ENCODE peak calls at places on chromosomes 3 and 15, in five cellular contexts. G is HCT116, Z is H9, A is thoracic aorta, X is colonic mucosa. D is an unnamed sample. For H3K4me1, the result is how much of the 10 kb centered on the place peaks cover.

GRCh38 chr15:56653082-56653481 is 80.2 kb downstream of the ZNF280D start:
- DNase-seq in G (no peak), Z (no peak), A (no peak), X (no peak), D (no peak)

GRCh38 chr3:105365536-105366301 is 990 bp upstream of the ALCAM start:
- DNase-seq in G (no peak), Z (peak), A (no peak), X (peak), D (peak)

GRCh38 chr3:192685801-192686200 is 41.5 kb downstream of the FGF12 start:
- DNase-seq in G (no peak), Z (no peak), A (no peak), X (no peak), D (peak)

GRCh38 chr15:20671665-20672064 is 130.1 kb upstream of the GOLGA6L6 start:
- DNase-seq in G (no peak), Z (no peak), A (no peak), X (no peak), D (no peak)

GRCh38 chr15:84112025-84112424 is 123.5 kb upstream of the GOLGA6L4 start:
- DNase-seq in G (no peak), Z (no peak), A (no peak), X (no peak), D (no peak)

GRCh38 chr3:171806200-171807128 is 3.8 kb downstream of the PLD1 start:
- DNase-seq in G (no peak), Z (no peak), A (no peak), X (no peak), D (no peak)

GRCh38 chr15:85421116-85421925 is 40.9 kb downstream of the AKAP13 start:
- DNase-seq in G (no peak), Z (no peak), A (no peak), X (no peak), D (no peak)

GRCh38 chr3:27723803-27724458 is 1.8 kb upstream of the EOMES start:
- DNase-seq in G (no peak), Z (no peak), A (no peak), X (no peak), D (no peak)

GRCh38 chr3:28320981-28321380 is 27.5 kb upstream of the ZCWPW2 start:
- DNase-seq in G (no peak), Z (no peak), A (no peak), X (no peak), D (no peak)

GRCh38 chr15:101617390-101617965 is 34.7 kb downstream of the TM2D3 start:
- DNase-seq in G (no peak), Z (no peak), A (no peak), X (no peak), D (no peak)

GRCh38 chr15:25905140-25905539 is 42.0 kb upstream of the ATP10A start:
- DNase-seq in G (no peak), Z (no peak), A (no peak), X (no peak), D (no peak)

GRCh38 chr3:60386311-60386710 is 864.9 kb downstream of the FHIT start:
- DNase-seq in G (no peak), Z (no peak), A (no peak), X (no peak), D (no peak)

GRCh38 chr15:83053151-83053550 is 13.9 kb downstream of the BTBD1 start:
- DNase-seq in G (no peak), Z (no peak), A (no peak), X (no peak), D (no peak)

GRCh38 chr15:44215594-44215993 is 20.5 kb upstream of the FRMD5 start:
- DNase-seq in G (peak), Z (no peak), A (no peak), X (no peak), D (no peak)

GRCh38 chr3:149015383-149015782 is 24.0 kb downstream of the GYG1 start:
- DNase-seq in G (no peak), Z (no peak), A (no peak), X (no peak), D (no peak)

GRCh38 chr3:100602506-100603444 is 6.6 kb upstream of the ADGRG7 start:
- DNase-seq in G (peak), Z (peak), A (no peak), X (no peak), D (no peak)

GRCh38 chr3:195142519-195142918 is 128.4 kb downstream of the XXYLT1 start:
- DNase-seq in G (no peak), Z (no peak), A (no peak), X (no peak), D (no peak)

GRCh38 chr15:43293402-43293801 is 26.7 kb upstream of the TGM5 start:
- DNase-seq in G (no peak), Z (peak), A (no peak), X (no peak), D (peak)

GRCh38 chr3:120093923-120094775 is at the start of gene GSK3B:
- DNase-seq in G (peak), Z (peak), A (no peak), X (peak), D (peak)

GRCh38 chr15:100687532-100688215 is 85.3 kb downstream of the ASB7 start:
- DNase-seq in G (no peak), Z (peak), A (no peak), X (no peak), D (no peak)

GRCh38 chr3:33840179-33840578 is 41.7 kb downstream of the PDCD6IP start:
- DNase-seq in G (no peak), Z (no peak), A (no peak), X (peak), D (no peak)

GRCh38 chr15:69275104-69275670 is 23.5 kb upstream of the PAQR5 start:
- DNase-seq in G (no peak), Z (no peak), A (no peak), X (no peak), D (no peak)

GRCh38 chr3:192467230-192468186 is 259.8 kb downstream of the FGF12 start:
- DNase-seq in G (peak), Z (peak), A (no peak), X (peak), D (peak)

GRCh38 chr15:34154725-34155204 is 52.9 kb downstream of the PGBD4 start:
- DNase-seq in G (peak), Z (peak), A (no peak), X (no peak), D (peak)

GRCh38 chr15:62739082-62739481 is 303.5 kb upstream of the TPM1 start:
- DNase-seq in G (peak), Z (no peak), A (no peak), X (no peak), D (no peak)

GRCh38 chr3:53811143-53811915 is 34.9 kb downstream of the CHDH start:
- DNase-seq in G (no peak), Z (no peak), A (no peak), X (peak), D (no peak)

GRCh38 chr3:194364652-194365434 is 4.7 kb downstream of the LRRC15 start:
- DNase-seq in G (no peak), Z (no peak), A (no peak), X (peak), D (peak)

GRCh38 chr3:181985386-181985785 is 273.7 kb downstream of the SOX2 start:
- DNase-seq in G (no peak), Z (no peak), A (no peak), X (no peak), D (no peak)

GRCh38 chr3:87082806-87083440 is 92.0 kb upstream of the VGLL3 start:
- DNase-seq in G (peak), Z (peak), A (no peak), X (peak), D (peak)

GRCh38 chr15:44883219-44883900 is 73.1 kb upstream of the TERB2 start:
- DNase-seq in G (no peak), Z (no peak), A (no peak), X (no peak), D (peak)

GRCh38 chr3:40985195-40985594 is 214.1 kb upstream of the CTNNB1 start:
- DNase-seq in G (no peak), Z (no peak), A (no peak), X (peak), D (peak)

GRCh38 chr15:44798815-44799214 is 62.5 kb downstream of the TRIM69 start:
- DNase-seq in G (peak), Z (no peak), A (no peak), X (no peak), D (no peak)

DNA sequence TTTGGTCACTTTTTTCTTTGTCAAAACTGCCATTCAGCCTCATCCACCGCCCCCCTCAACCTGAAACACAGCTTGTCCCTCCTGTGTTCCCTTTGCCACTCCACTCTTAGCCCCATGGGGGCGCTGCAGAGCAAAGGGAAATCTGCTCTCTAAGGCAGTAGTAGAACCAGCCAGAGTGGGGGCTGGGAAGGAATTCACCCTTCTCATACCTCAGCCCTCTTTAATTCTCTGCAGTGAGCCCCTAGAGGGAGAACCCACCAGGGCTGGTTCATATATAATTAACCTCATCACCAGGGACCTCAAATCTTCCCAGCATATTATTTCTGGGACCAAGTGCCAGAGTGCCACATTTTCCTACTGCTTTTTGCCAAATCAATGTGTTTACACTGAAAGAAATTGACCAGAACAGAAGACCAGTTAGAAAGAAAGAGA is 2.8 kb upstream of the BCL6 start:
- DNase-seq in G (peak), Z (peak), A (peak), X (peak), D (peak)
- H3K4me1 ChIP-seq in G (under half), Z (under half), A (under half), X (under half), D (under half)

DNA sequence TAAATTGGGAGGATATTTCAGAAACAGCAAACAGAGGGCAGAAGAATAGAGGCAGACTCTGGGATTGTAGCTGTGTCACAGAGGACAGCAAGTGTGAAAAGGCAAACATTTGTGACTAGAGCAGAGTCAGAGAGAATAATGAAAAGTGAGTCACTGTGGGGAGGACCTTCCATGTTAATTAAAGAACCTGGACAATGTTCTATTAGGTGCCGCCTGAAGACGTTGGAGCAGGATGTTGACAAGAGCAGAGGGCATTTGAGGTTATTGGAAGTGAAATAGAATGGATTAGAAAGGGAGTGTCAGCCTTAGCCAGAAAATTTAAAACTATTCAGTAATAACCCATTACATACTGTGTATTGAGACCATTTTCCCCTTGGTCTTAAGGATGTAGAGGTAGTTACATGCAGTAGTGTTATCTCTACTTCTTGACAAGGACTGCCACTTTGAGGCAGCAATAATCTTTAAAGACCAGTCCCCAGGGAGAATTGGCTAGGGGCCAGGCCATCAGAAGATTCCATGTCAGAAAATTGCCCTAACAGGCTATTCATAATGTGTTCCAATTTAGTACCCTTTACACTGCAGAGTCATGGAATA is 5.8 kb downstream of the ACKR2 start:
- DNase-seq in G (no peak), Z (no peak), A (no peak), X (no peak), D (no peak)
- H3K4me1 ChIP-seq in G (under half), Z (under half), A (under half), X (under half), D (under half)

GRCh38 chr15:60399931-60400330 is 2.1 kb upstream of the ANXA2 start:
- DNase-seq in G (no peak), Z (no peak), A (no peak), X (no peak), D (peak)
- H3K4me1 ChIP-seq in G (half or more), Z (under half), A (half or more), X (under half), D (under half)

GRCh38 chr15:99140590-99140989 is 35.7 kb downstream of the SYNM start:
- DNase-seq in G (no peak), Z (no peak), A (no peak), X (no peak), D (no peak)
- H3K4me1 ChIP-seq in G (under half), Z (under half), A (under half), X (under half), D (under half)

GRCh38 chr3:44047796-44048195 is 193.9 kb upstream of the TOPAZ1 start:
- DNase-seq in G (no peak), Z (no peak), A (no peak), X (no peak), D (peak)
- H3K4me1 ChIP-seq in G (under half), Z (under half), A (under half), X (under half), D (under half)

GRCh38 chr15:90038639-90039095 is 37.5 kb downstream of the ZNF710 start:
- DNase-seq in G (no peak), Z (no peak), A (no peak), X (no peak), D (no peak)
- H3K4me1 ChIP-seq in G (under half), Z (under half), A (under half), X (under half), D (under half)

DNA sequence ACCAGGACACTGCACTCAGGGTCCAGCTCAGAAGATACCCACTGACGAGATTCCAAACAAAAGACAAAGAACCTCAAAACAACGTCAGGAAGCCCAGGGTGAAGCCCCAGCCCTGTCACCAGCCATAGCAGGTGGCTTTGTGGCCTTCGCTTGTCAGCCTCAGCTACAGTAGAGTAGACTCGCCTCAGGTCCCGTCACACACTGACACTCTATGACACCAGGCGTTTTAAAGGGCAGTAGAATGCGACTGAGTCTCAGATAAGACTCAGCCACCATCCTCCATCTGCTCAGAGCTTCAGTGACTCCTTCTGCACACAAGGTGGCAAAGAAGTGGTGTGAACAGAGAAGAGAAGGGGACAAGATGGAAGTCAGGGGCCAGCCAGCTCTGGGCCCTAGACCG is 12.8 kb downstream of the RBPMS2 start:
- DNase-seq in G (no peak), Z (no peak), A (no peak), X (no peak), D (no peak)
- H3K4me1 ChIP-seq in G (under half), Z (under half), A (under half), X (under half), D (under half)

DNA sequence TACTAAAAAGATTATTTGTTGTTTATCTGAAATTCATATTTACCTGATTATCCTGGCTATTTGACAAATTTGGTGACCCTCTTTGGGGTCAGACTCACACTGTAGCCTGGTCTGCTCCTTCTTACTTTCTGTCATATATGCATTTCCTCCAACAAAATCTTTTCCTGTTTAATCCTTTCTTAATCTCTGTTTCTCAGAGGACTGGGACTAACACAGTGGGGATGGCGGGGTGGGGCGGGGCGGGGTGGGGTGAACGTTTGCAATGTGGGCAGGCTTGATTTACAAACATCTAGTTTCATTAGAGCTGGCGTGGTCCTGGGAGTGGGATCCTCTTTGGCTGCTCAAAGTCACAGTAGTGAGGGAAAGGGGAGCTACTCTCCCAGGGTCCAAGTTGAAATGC is 35.3 kb upstream of the CDCP1 start:
- DNase-seq in G (no peak), Z (no peak), A (no peak), X (no peak), D (no peak)
- H3K4me1 ChIP-seq in G (under half), Z (under half), A (under half), X (under half), D (under half)

GRCh38 chr3:129180461-129180860 is 3.2 kb downstream of the CNBP start:
- DNase-seq in G (no peak), Z (no peak), A (no peak), X (no peak), D (no peak)
- H3K4me1 ChIP-seq in G (under half), Z (under half), A (half or more), X (under half), D (under half)

DNA sequence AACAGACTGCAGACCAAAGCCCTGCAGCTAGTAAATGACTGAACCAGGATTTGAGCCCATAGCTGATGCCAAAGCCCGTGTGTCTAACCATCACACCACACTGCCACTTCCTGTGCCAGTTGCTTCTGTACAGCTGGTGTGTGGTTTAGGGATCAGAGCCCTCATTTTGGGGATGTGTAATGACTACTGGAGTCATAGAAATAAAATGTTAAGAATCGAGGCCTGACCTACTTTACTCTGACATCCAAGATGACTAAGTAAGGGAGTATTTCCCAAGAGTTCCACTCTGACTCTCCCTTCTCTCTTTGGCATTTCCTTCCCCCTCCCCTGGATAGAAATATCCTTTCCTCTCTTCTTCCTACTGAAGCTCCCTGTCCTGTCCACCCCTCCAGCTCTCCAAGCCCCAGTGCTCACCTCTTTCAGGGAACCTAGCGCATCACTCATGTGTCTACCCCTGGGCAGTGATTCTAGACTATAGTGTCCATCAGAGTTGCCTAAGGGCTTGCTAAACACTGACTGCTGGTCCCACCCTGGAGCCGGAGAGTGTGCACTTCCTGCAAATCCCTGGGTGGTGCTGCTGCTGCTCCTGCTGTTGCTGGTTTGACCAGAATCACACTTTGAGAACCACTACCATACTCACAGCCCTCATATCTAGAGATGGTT is 53.8 kb downstream of the MGLL start:
- DNase-seq in G (no peak), Z (no peak), A (no peak), X (no peak), D (peak)
- H3K4me1 ChIP-seq in G (under half), Z (under half), A (under half), X (under half), D (under half)